ENCODE peak calls at places on chromosomes 1 and 21, in six cellular contexts. R, K, F, G, V and M are unnamed samples.
A peak's percentile ranks its signal among the peaks of the same experiment; 100 is the strongest.

GRCh38 chr1:45230537-45230936 is 24.1 kb upstream of the ZSWIM5 start:
- DNase-seq in R (peak; percentile 11), K (no peak), F (peak; percentile 41), G (no peak), V (no peak), M (no peak)

GRCh38 chr1:36585760-36586072 is 103.0 kb upstream of the CSF3R start:
- DNase-seq in R (no peak), K (no peak), F (no peak), G (no peak), V (no peak), M (no peak)

GRCh38 chr21:23401278-23401677 is 2206.0 kb downstream of the MRPL39 start:
- DNase-seq in R (no peak), K (no peak), F (no peak), G (no peak), V (no peak), M (no peak)

GRCh38 chr1:105793541-105794146 is 1262.8 kb upstream of the PRMT6 start:
- DNase-seq in R (no peak), K (no peak), F (peak; percentile 50), G (no peak), V (peak; percentile 41), M (peak; percentile 25)

GRCh38 chr1:91015794-91016550 is 5.9 kb downstream of the ZNF644 start:
- DNase-seq in R (no peak), K (no peak), F (no peak), G (peak; percentile 42), V (peak; percentile 63), M (peak; percentile 36)

GRCh38 chr1:6348511-6349191 is 44.9 kb downstream of the ACOT7 start:
- DNase-seq in R (peak; percentile 60), K (peak; percentile 35), F (no peak), G (peak; percentile 32), V (peak; percentile 81), M (peak; percentile 76)

GRCh38 chr1:15412488-15412800 is 2.8 kb downstream of the EFHD2 start:
- DNase-seq in R (no peak), K (no peak), F (no peak), G (no peak), V (no peak), M (no peak)

GRCh38 chr1:232149302-232150201 is 480.4 kb downstream of the SIPA1L2 start:
- DNase-seq in R (no peak), K (no peak), F (no peak), G (peak; percentile 84), V (peak; percentile 70), M (peak; percentile 71)

GRCh38 chr1:67285780-67286488 is 21.7 kb upstream of the IL12RB2 start:
- DNase-seq in R (no peak), K (no peak), F (no peak), G (no peak), V (peak; percentile 14), M (peak; percentile 11)

GRCh38 chr1:177948336-177948972 is 21.4 kb downstream of the SEC16B start:
- DNase-seq in R (no peak), K (no peak), F (peak; percentile 62), G (peak; percentile 65), V (peak; percentile 81), M (peak; percentile 76)

GRCh38 chr1:89697397-89697796 is 64.5 kb downstream of the LRRC8C start:
- DNase-seq in R (no peak), K (no peak), F (no peak), G (no peak), V (no peak), M (no peak)

GRCh38 chr1:162854245-162854860 is 6.6 kb downstream of the CCDC190 start:
- DNase-seq in R (peak; percentile 20), K (peak; percentile 28), F (peak; percentile 71), G (peak; percentile 82), V (peak; percentile 95), M (peak; percentile 87)

GRCh38 chr1:24311731-24312130 is 7.4 kb upstream of the GRHL3 start:
- DNase-seq in R (no peak), K (no peak), F (no peak), G (no peak), V (no peak), M (no peak)

GRCh38 chr1:170044187-170044586 is 30.3 kb downstream of the KIFAP3 start:
- DNase-seq in R (no peak), K (no peak), F (no peak), G (peak; percentile 21), V (no peak), M (no peak)

GRCh38 chr1:114349891-114350605 is 161.0 kb downstream of the TRIM33 start:
- DNase-seq in R (no peak), K (no peak), F (no peak), G (no peak), V (no peak), M (no peak)

GRCh38 chr1:158969855-158970254 is 38.5 kb downstream of the PYHIN1 start:
- DNase-seq in R (no peak), K (no peak), F (no peak), G (no peak), V (no peak), M (no peak)

GRCh38 chr1:119448112-119448511 is 33.2 kb downstream of the HSD3B2 start:
- DNase-seq in R (no peak), K (no peak), F (no peak), G (no peak), V (no peak), M (no peak)

GRCh38 chr1:56707379-56707778 is 62.3 kb downstream of the PRKAA2 start:
- DNase-seq in R (no peak), K (no peak), F (no peak), G (no peak), V (no peak), M (no peak)

GRCh38 chr1:43247256-43247921 is 22.4 kb upstream of the TMEM125 start:
- DNase-seq in R (no peak), K (no peak), F (no peak), G (no peak), V (no peak), M (no peak)

GRCh38 chr1:224726783-224727182 is 110.7 kb downstream of the CNIH3 start:
- DNase-seq in R (no peak), K (no peak), F (no peak), G (peak; percentile 91), V (peak; percentile 94), M (peak; percentile 95)

GRCh38 chr21:35438643-35439404 is 389.7 kb upstream of the RUNX1 start:
- DNase-seq in R (no peak), K (no peak), F (no peak), G (peak; percentile 11), V (peak; percentile 21), M (no peak)

GRCh38 chr1:100411574-100411973 is 59.3 kb downstream of the CDC14A start:
- DNase-seq in R (no peak), K (no peak), F (no peak), G (no peak), V (no peak), M (no peak)

DNA sequence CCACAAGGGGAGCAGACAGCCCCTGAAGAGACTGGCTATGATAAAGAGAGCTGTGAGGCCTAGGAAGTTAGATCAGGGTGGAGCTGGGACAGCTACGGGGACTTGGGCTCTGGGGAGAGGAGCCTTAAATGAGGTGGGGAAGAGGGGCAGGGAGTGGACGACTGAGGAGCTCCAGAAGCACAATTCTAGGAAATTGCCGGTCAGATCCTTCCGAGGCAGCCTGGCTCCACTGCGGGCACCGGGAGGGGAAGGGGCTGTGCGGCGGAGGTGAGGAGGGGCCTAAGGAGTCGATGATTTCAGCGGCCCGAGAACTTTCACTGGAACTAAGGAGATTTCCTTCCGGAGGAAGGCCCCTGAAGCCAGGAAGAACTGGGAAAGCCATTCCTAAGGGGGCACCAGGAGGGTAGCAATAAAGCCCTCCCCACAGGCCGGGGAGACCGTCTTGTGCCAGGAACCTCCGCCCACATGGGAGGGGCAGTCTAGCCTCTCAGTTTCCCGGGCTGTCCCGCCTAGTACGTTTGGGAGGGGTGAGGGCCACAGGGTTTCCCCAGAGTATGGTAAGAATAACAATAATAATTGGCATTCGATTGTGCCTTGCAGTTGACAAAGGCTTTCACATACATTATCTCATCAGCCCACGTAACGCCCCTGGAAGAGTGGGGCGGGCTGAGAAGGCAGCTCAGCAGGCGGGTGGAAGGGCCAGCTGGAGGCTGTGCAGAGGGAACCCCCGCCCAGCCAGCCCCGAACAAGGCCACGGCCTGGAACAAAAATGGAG is 19.6 kb downstream of the NPR1 start:
- DNase-seq in R (no peak), K (peak; percentile 77), F (peak; percentile 18), G (no peak), V (peak; percentile 63), M (peak; percentile 16)
- H3K4me3 ChIP-seq in R (no peak overlapping the region), K (peak overlapping the region; percentile 14), F (no peak overlapping the region), G (no peak overlapping the region), V (no peak overlapping the region), M (no peak overlapping the region)

DNA sequence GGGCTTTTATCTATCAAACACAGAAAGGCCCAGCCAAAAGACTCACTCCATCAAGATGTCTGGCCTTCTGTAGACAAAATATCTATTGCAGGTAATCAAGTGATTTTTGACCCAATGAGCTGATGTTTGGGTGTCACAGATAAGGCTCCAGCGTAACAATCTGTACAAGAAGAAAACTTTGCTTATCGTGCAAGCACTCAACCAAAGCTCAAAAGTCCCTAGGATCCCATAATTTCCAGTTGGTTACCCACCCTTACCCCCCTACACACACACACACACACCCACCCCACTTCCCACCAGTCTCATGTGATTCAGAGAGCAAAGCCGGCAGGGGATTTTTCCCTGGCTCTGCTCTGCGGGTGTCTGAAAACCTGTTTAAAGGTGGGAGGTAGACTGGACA is 5.8 kb downstream of the ITPKB start:
- DNase-seq in R (peak; percentile 46), K (no peak), F (no peak), G (no peak), V (no peak), M (no peak)
- H3K4me3 ChIP-seq in R (peak overlapping the region; percentile 65), K (peak overlapping the region; percentile 94), F (no peak overlapping the region), G (no peak overlapping the region), V (no peak overlapping the region), M (no peak overlapping the region)

GRCh38 chr1:73026114-73026513 is 743.8 kb upstream of the NEGR1 start:
- DNase-seq in R (no peak), K (no peak), F (no peak), G (no peak), V (no peak), M (no peak)
- H3K4me3 ChIP-seq in R (no peak overlapping the region), K (no peak overlapping the region), F (no peak overlapping the region), G (no peak overlapping the region), V (no peak overlapping the region), M (no peak overlapping the region)

DNA sequence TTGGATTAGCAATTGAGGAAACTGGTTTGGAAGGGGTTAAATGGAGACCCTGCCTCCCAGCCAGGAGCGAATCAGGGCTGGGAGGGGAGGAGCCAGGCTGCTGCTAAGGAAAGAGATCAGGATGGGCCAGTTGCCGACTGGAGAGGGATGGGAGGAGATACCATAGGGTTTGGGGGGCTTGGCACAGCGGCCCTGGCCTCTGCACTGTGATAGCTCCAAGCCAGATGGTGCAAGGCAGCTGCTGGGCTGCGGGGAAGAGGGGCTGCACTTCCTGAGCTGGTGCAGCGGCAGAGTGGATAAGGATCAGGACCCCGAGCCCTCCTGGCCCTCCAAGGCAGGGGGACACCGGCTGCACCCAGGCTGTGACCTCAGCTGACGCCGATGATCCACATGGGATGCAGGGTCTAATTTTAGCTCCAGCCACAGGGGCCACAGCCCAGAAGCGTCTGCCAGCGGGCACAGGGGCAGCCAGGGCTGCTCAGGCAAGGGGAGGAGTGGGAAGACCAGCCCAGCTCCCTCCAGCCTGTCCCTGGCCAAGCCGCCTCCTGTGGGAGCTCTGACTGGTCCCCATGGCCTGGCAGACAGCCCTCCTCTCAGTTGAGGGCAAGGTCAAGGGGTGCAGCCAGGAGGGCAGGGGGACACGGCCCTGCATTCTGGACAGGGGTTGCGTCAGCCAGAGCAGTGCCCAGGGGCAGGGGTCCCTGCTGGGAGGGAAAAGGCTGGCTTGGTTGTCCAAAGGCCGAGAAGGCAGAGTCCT is at the start of gene EXTL1:
- DNase-seq in R (no peak), K (peak; percentile 77), F (no peak), G (peak; percentile 63), V (no peak), M (peak; percentile 46)
- H3K4me3 ChIP-seq in R (no peak within 1 kb of the TSS), K (peak within 1 kb of the TSS; percentile 48), F (no peak within 1 kb of the TSS), G (peak within 1 kb of the TSS; percentile 35), V (no peak within 1 kb of the TSS), M (peak within 1 kb of the TSS; percentile 33)